ENCODE peak calls at places on chromosomes 3 and 15, in seven cellular contexts. T is activated naive CD4-positive, alpha-beta T cell treated with anti-CD3 and anti-CD28 coated beads for 36 hours; S is WTC11; Q is non-pigmented ciliary epithelial cell; V is psoas muscle; A is ELR; D is right atrium auricular region. C is an unnamed sample.

GRCh38 chr3:195009607-195010006 is 261.4 kb downstream of the XXYLT1 start:
- DNase-seq in T (no peak), S (no peak), Q (no peak), V (no peak), A (no peak), D (no peak), C (no peak)

GRCh38 chr3:60746690-60747416 is 504.4 kb downstream of the FHIT start:
- DNase-seq in T (no peak), S (no peak), Q (no peak), V (no peak), A (no peak), D (no peak), C (no peak)

GRCh38 chr3:66993082-66993481 is 5.0 kb upstream of the KBTBD8 start:
- DNase-seq in T (no peak), S (no peak), Q (no peak), V (no peak), A (no peak), D (no peak), C (no peak)

GRCh38 chr3:11555823-11556222 is 87.9 kb downstream of the VGLL4 start:
- DNase-seq in T (no peak), S (no peak), Q (no peak), V (no peak), A (no peak), D (no peak), C (no peak)

GRCh38 chr3:127485396-127486170 is 105.0 kb downstream of the TPRA1 start:
- DNase-seq in T (peak), S (no peak), Q (no peak), V (no peak), A (no peak), D (no peak), C (no peak)

GRCh38 chr3:119778176-119778575 is 3.7 kb upstream of the NR1I2 start:
- DNase-seq in T (no peak), S (no peak), Q (no peak), V (no peak), A (no peak), D (no peak), C (no peak)

GRCh38 chr3:134755821-134756220 is 39.2 kb upstream of the EPHB1 start:
- DNase-seq in T (no peak), S (no peak), Q (no peak), V (no peak), A (no peak), D (no peak), C (no peak)

GRCh38 chr3:122004123-122004522 is 17.9 kb downstream of the ILDR1 start:
- DNase-seq in T (no peak), S (no peak), Q (no peak), V (no peak), A (no peak), D (no peak), C (no peak)

GRCh38 chr15:70523192-70523591 is 240.2 kb downstream of the UACA start:
- DNase-seq in T (no peak), S (no peak), Q (no peak), V (no peak), A (no peak), D (no peak), C (no peak)

GRCh38 chr15:97995192-97995591 is 34.7 kb downstream of the ARRDC4 start:
- DNase-seq in T (no peak), S (no peak), Q (no peak), V (no peak), A (no peak), D (no peak), C (no peak)

GRCh38 chr15:32705450-32705849 is 12.4 kb upstream of the GREM1 start:
- DNase-seq in T (no peak), S (no peak), Q (no peak), V (no peak), A (peak), D (no peak), C (no peak)

GRCh38 chr3:150936693-150937092 is 31.5 kb upstream of the MINDY4B start:
- DNase-seq in T (no peak), S (no peak), Q (no peak), V (no peak), A (no peak), D (no peak), C (no peak)

GRCh38 chr15:99154271-99154670 is 49.4 kb downstream of the SYNM start:
- DNase-seq in T (no peak), S (no peak), Q (no peak), V (no peak), A (no peak), D (no peak), C (no peak)

GRCh38 chr15:27486676-27487290 is 515.8 kb downstream of the GABRG3 start:
- DNase-seq in T (no peak), S (no peak), Q (no peak), V (no peak), A (no peak), D (no peak), C (no peak)

GRCh38 chr3:52005571-52005986 is 9.9 kb upstream of the RPL29 start:
- DNase-seq in T (no peak), S (peak), Q (no peak), V (peak), A (peak), D (no peak), C (no peak)

GRCh38 chr15:92801774-92802464 is 98.2 kb upstream of the CHD2 start:
- DNase-seq in T (peak), S (no peak), Q (peak), V (peak), A (peak), D (peak), C (peak)

GRCh38 chr15:72784233-72784876 is 797 bp upstream of the ADPGK start:
- DNase-seq in T (peak), S (no peak), Q (peak), V (no peak), A (peak), D (peak), C (peak)

GRCh38 chr3:186705882-186706780 is 11.0 kb upstream of the KNG1 start:
- DNase-seq in T (peak), S (no peak), Q (no peak), V (no peak), A (no peak), D (no peak), C (no peak)

GRCh38 chr3:162978136-162978535 is 1481.5 kb downstream of the OTOL1 start:
- DNase-seq in T (no peak), S (no peak), Q (no peak), V (no peak), A (peak), D (no peak), C (peak)

GRCh38 chr3:9809239-9809614 is 835 bp upstream of the TTLL3 start:
- DNase-seq in T (peak), S (no peak), Q (no peak), V (no peak), A (no peak), D (no peak), C (no peak)

GRCh38 chr3:36965440-36965839 is 20.6 kb upstream of the TRANK1 start:
- DNase-seq in T (no peak), S (peak), Q (no peak), V (no peak), A (no peak), D (no peak), C (no peak)

GRCh38 chr3:123870033-123870432 is 14.1 kb downstream of the MYLK start:
- DNase-seq in T (no peak), S (no peak), Q (no peak), V (no peak), A (peak), D (no peak), C (no peak)